ENCODE peak calls at places on chromosomes 4 and X, in eight cellular contexts. T is uterus, Z is A549, X is NB4, J is adrenal gland, M is body of pancreas, Q is transverse colon, U is H54. N is an unnamed sample.

GRCh38 chr4:158671915-158672806 is at the start of gene ETFDH:
- DNase-seq in U (peak), Q (peak), X (peak), T (peak), Z (peak), M (peak), J (peak), N (peak)

GRCh38 chr4:187618701-187619278 is 376.8 kb upstream of the ZFP42 start:
- DNase-seq in J (no peak), M (no peak), Q (no peak), Z (no peak), U (no peak), X (no peak), T (no peak), N (no peak)

GRCh38 chrX:129780441-129781105 is 824 bp downstream of the SASH3 start:
- DNase-seq in T (no peak), J (no peak), Q (no peak), M (no peak), X (no peak), U (no peak), Z (no peak), N (no peak)

GRCh38 chr4:140252742-140253555 is 99.0 kb upstream of the MAML3 start:
- DNase-seq in Z (peak), T (peak), M (peak), Q (peak), J (peak), X (peak), U (peak), N (peak)

GRCh38 chrX:40007136-40007535 is 90.6 kb downstream of the BCOR start:
- DNase-seq in M (no peak), T (peak), U (no peak), J (no peak), Z (no peak), Q (no peak), X (no peak), N (no peak)

GRCh38 chr4:111045992-111046391 is 423.1 kb upstream of the PITX2 start:
- DNase-seq in J (no peak), Q (no peak), X (no peak), M (no peak), U (no peak), T (no peak), Z (no peak), N (no peak)

GRCh38 chr4:183563874-183564273 is 59.0 kb downstream of the ING2 start:
- DNase-seq in X (peak), T (no peak), J (peak), Q (no peak), M (no peak), U (peak), Z (peak), N (no peak)

GRCh38 chr4:2834001-2834921 is 9.4 kb upstream of the ADD1 start:
- DNase-seq in Z (no peak), Q (peak), T (no peak), U (no peak), X (peak), M (peak), J (peak), N (no peak)

GRCh38 chrX:69457756-69458155 is 46.4 kb upstream of the NALF2 start:
- DNase-seq in M (no peak), X (no peak), T (no peak), J (no peak), Z (no peak), Q (no peak), U (no peak), N (no peak)

GRCh38 chr4:73508651-73509050 is 27.1 kb downstream of the AFM start:
- DNase-seq in M (no peak), U (no peak), Q (peak), X (no peak), T (no peak), J (no peak), Z (no peak), N (no peak)

GRCh38 chr4:18961879-18962278 is 940.3 kb upstream of the LCORL start:
- DNase-seq in Q (no peak), T (no peak), U (no peak), Z (no peak), X (no peak), M (no peak), J (no peak), N (no peak)

GRCh38 chr4:110514889-110515479 is 39.0 kb downstream of the ENPEP start:
- DNase-seq in T (no peak), Q (no peak), X (peak), U (no peak), M (no peak), Z (peak), J (no peak), N (peak)

GRCh38 chr4:173227753-173228152 is 59.1 kb downstream of the GALNT7 start:
- DNase-seq in X (peak), Z (no peak), J (no peak), Q (no peak), U (no peak), T (no peak), M (no peak), N (no peak)

GRCh38 chrX:32191316-32191715 is 1020.0 kb downstream of the DMD start:
- DNase-seq in J (no peak), M (no peak), T (no peak), Z (no peak), X (no peak), Q (no peak), U (no peak), N (no peak)

GRCh38 chr4:98544818-98545399 is 113.5 kb downstream of the TSPAN5 start:
- DNase-seq in X (no peak), U (no peak), Z (no peak), T (no peak), J (no peak), M (no peak), Q (no peak), N (no peak)

GRCh38 chrX:9355739-9356138 is 109.1 kb upstream of the TBL1X start:
- DNase-seq in J (no peak), M (no peak), X (peak), Z (no peak), U (no peak), Q (no peak), T (no peak), N (no peak)

GRCh38 chr4:82851902-82852750 is 38.8 kb downstream of the SEC31A start:
- DNase-seq in X (peak), Z (peak), U (no peak), T (no peak), J (no peak), M (no peak), Q (no peak), N (peak)

GRCh38 chr4:99323761-99324160 is 2.6 kb upstream of the ADH1B start:
- DNase-seq in T (no peak), U (no peak), X (no peak), J (no peak), M (peak), Q (no peak), Z (no peak), N (no peak)

GRCh38 chr4:24380953-24381506 is 203.3 kb downstream of the DHX15 start:
- DNase-seq in J (no peak), Q (no peak), T (no peak), X (no peak), U (no peak), M (no peak), Z (no peak), N (no peak)

GRCh38 chr4:4848540-4848939 is 10.9 kb upstream of the MSX1 start:
- DNase-seq in M (no peak), Q (no peak), T (no peak), U (no peak), X (no peak), J (no peak), Z (no peak), N (no peak)

GRCh38 chr4:48110452-48110978 is 23.5 kb downstream of the TXK start:
- DNase-seq in T (no peak), Z (no peak), Q (no peak), J (no peak), X (no peak), M (no peak), U (no peak), N (no peak)

GRCh38 chr4:84821064-84821463 is 145.4 kb downstream of the WDFY3 start:
- DNase-seq in J (no peak), U (no peak), Z (no peak), X (no peak), M (no peak), Q (no peak), T (no peak), N (no peak)

GRCh38 chr4:1277667-1278335 is 11.9 kb upstream of the MAEA start:
- DNase-seq in J (no peak), U (no peak), Z (peak), Q (no peak), X (peak), T (no peak), M (no peak), N (no peak)

GRCh38 chr4:153222162-153222789 is 18.0 kb downstream of the TRIM2 start:
- DNase-seq in T (peak), Q (peak), X (no peak), Z (no peak), U (peak), J (peak), M (peak), N (no peak)
- TF ChIP-seq POLR2A in T (peak), Q (peak), X (no peak), Z (no peak), U (no peak), J (no peak), M (no peak), N (no peak)

DNA sequence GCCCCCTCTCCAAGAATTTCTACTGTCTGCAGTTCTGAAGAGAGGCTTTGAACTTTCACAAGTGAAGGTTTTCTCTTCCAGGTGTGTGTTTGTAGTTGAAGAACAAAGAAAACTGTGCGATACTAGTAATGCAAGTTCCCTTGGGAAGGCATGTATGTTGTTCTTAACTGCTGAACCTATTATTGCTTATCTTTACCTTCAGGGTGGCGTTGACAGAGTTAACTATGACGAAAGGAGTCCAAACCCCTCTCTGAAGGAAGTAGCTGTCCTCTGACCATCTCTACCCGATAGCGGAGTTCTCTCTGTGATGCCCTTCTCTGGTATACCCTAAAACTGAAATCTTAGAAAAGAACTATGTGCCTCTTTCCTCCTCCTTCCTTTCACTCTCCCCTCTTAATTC is 79.9 kb downstream of the TSPAN7 start:
- DNase-seq in U (no peak), M (no peak), J (no peak), T (no peak), X (no peak), Z (no peak), Q (no peak), N (peak)
- TF ChIP-seq POLR2A in U (no peak), M (no peak), J (no peak), T (no peak), X (no peak), Z (no peak), Q (no peak), N (no peak)

GRCh38 chrX:149916745-149917392 is 12.5 kb upstream of the HSFX4 start:
- DNase-seq in U (no peak), X (no peak), T (no peak), M (no peak), J (no peak), Q (no peak), Z (no peak), N (no peak)
- TF ChIP-seq POLR2A in U (no peak), X (no peak), T (no peak), M (no peak), J (no peak), Q (no peak), Z (no peak), N (no peak)

DNA sequence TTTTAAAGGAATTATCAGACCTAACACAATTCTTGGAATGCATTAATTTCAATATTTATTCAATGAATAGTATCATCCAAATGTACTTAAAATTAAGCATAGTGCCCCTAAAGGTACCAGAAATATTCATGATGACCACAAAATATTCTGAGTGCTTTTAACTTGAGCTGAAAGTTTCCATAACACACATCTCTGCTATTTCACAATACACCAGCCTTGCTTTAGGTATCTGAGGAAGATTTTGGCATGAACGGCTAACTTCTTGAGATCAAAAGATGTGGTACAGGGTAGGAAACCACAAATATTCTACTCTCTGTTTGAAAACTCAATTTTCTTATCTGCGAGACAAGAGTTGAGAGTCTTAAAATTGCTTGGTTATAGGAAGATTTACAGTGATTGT is 538.3 kb upstream of the PCDH7 start:
- DNase-seq in U (no peak), M (no peak), T (no peak), J (no peak), Q (no peak), Z (no peak), X (no peak), N (no peak)
- TF ChIP-seq POLR2A in U (no peak), M (no peak), T (no peak), J (no peak), Q (no peak), Z (no peak), X (no peak), N (no peak)

GRCh38 chrX:106932492-106932923 is 12.3 kb downstream of the CLDN2 start:
- DNase-seq in T (no peak), X (no peak), M (no peak), Z (no peak), Q (no peak), U (no peak), J (peak), N (no peak)
- TF ChIP-seq POLR2A in T (no peak), X (no peak), M (no peak), Z (no peak), Q (no peak), U (no peak), J (no peak), N (no peak)

GRCh38 chrX:53087378-53087777 is 5.2 kb downstream of the TSPYL2 start:
- DNase-seq in J (no peak), X (no peak), M (no peak), U (no peak), T (no peak), Q (no peak), Z (no peak), N (no peak)
- TF ChIP-seq POLR2A in J (no peak), X (no peak), M (no peak), U (no peak), T (no peak), Q (no peak), Z (no peak), N (no peak)

GRCh38 chr4:129545599-129546278 is 449.8 kb downstream of the C4orf33 start:
- DNase-seq in Z (peak), J (peak), X (peak), Q (peak), T (peak), U (no peak), M (peak), N (no peak)
- TF ChIP-seq POLR2A in Z (no peak), J (no peak), X (no peak), Q (no peak), T (no peak), U (no peak), M (no peak), N (no peak)